ENCODE peak calls at places on chromosome 10, in ten cellular contexts. T is Peyer's patch; N is cardiac muscle cell; E is Panc1; X is CD8-positive, alpha-beta T cell; R is suprapubic skin; J is cardiac fibroblast; U is fibroblast of mammary gland; C is uterus; W is BJ. O is an unnamed sample.

GRCh38 chr10:61173450-61173849 is 229.5 kb upstream of the RHOBTB1 start:
- DNase-seq in T (no peak), N (no peak), E (no peak), X (no peak), R (no peak), J (no peak), U (no peak), C (no peak), W (no peak), O (no peak)

GRCh38 chr10:131213651-131214505 is 97.6 kb downstream of the TCERG1L start:
- DNase-seq in T (peak; percentile 28), N (no peak), E (no peak), X (no peak), R (peak; percentile 29), J (no peak), U (no peak), C (peak; percentile 1), W (no peak), O (no peak)

GRCh38 chr10:62381385-62382102 is 7.4 kb downstream of the ZNF365 start:
- DNase-seq in T (no peak), N (no peak), E (no peak), X (no peak), R (no peak), J (no peak), U (no peak), C (no peak), W (no peak), O (no peak)

GRCh38 chr10:49585387-49585786 is 24.7 kb upstream of the SLC18A3 start:
- DNase-seq in T (no peak), N (no peak), E (no peak), X (no peak), R (no peak), J (no peak), U (no peak), C (no peak), W (no peak), O (no peak)

GRCh38 chr10:3807928-3808496 is 23.0 kb upstream of the KLF6 start:
- DNase-seq in T (no peak), N (no peak), E (no peak), X (no peak), R (no peak), J (no peak), U (no peak), C (no peak), W (no peak), O (no peak)

GRCh38 chr10:86225098-86225782 is 141.4 kb downstream of the GRID1 start:
- DNase-seq in T (no peak), N (no peak), E (no peak), X (no peak), R (no peak), J (peak; percentile 19), U (peak; percentile 73), C (no peak), W (peak; percentile 26), O (no peak)

GRCh38 chr10:6301482-6302083 is 98.9 kb downstream of the PFKFB3 start:
- DNase-seq in T (no peak), N (no peak), E (no peak), X (no peak), R (no peak), J (no peak), U (peak; percentile 19), C (no peak), W (no peak), O (no peak)

GRCh38 chr10:125985557-125986246 is 89.3 kb downstream of the FANK1 start:
- DNase-seq in T (no peak), N (no peak), E (no peak), X (no peak), R (no peak), J (no peak), U (peak; percentile 30), C (no peak), W (no peak), O (no peak)

GRCh38 chr10:52768114-52768532 is 4.5 kb downstream of the MBL2 start:
- DNase-seq in T (no peak), N (no peak), E (no peak), X (no peak), R (no peak), J (no peak), U (no peak), C (no peak), W (no peak), O (no peak)

GRCh38 chr10:103265712-103266329 is 11.1 kb upstream of the INA start:
- DNase-seq in T (peak; percentile 54), N (peak; percentile 91), E (no peak), X (no peak), R (no peak), J (peak; percentile 83), U (peak; percentile 76), C (peak; percentile 41), W (no peak), O (no peak)

GRCh38 chr10:126252884-126253612 is 135.2 kb downstream of the ADAM12 start:
- DNase-seq in T (no peak), N (no peak), E (peak; percentile 17), X (no peak), R (no peak), J (peak; percentile 95), U (peak; percentile 100), C (peak; percentile 83), W (peak; percentile 99), O (peak; percentile 10)

GRCh38 chr10:15695852-15696251 is 23.9 kb downstream of the ITGA8 start:
- DNase-seq in T (no peak), N (peak; percentile 3), E (no peak), X (no peak), R (no peak), J (no peak), U (no peak), C (no peak), W (no peak), O (peak; percentile 11)

DNA sequence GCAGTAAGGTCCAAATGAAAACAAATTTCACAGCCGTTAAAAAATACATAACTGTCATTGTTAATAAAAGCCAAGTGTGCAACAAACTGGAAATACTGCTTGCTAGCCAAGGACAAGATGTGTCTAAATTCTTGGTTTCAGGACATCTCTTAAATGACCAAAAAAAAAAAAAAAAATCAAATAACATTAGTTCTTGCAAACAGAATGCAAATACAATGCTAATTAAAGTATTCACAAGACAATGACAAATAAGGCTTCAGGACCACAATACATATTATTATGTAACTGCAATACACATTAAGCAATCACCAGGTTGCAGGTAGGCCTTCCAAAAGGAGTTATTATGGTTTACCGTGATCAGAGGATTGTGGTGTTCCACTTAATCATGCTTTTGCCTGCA is 3.6 kb downstream of the ARHGAP21 start:
- DNase-seq in T (no peak), N (no peak), E (no peak), X (no peak), R (no peak), J (no peak), U (no peak), C (no peak), W (no peak), O (no peak)
- H3K4me3 ChIP-seq in T (no peak overlapping the region), N (peak overlapping the region; percentile 88), E (peak overlapping the region; percentile 77), X (no peak overlapping the region), R (peak overlapping the region; percentile 76), J (peak overlapping the region; percentile 66), U (peak overlapping the region; percentile 80), C (no peak overlapping the region), W (peak overlapping the region; percentile 57), O (peak overlapping the region; percentile 3)

DNA sequence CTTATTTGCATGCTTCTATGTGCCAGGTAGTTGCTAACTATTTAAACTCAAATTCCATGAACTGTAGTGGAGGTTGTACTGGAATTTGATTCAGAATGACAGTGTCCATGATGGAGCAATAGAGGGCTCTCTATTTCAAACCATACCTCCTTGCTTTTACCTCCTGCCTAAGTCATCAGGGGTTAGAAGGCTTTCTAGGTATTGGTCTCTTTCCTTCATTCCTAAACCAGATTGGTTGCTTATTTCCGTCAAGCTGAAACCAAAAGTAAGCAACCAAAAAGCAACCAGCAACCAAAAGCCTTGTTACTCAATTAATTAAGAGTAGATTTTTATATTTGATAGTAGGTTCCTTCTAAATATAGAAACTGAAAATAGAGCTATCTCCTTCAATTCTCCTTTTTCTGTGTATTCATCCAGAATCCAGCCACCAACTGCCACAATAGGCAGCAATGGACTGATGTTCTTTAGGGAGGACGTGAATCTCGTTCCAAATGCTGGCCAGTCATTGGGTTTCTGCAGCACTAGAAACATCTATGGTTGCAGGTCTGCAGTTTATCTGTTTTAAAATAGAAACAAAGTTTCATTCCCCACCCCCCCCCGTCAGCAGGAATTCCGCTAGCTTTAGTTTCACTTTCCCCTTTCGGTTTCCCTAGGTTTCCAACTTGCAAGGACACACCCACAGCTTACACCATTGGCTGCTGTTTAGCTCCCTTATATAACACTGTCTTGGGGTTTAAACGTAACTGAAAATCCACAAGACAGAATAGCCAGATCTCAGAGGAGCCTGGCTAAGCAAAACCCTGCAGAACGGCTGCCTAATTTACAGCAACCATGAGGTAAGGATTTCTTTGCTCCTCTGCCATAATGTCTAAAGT is at the start of gene IFIT1:
- DNase-seq in T (peak; percentile 83), N (peak; percentile 86), E (no peak), X (no peak), R (no peak), J (peak; percentile 96), U (peak; percentile 90), C (peak; percentile 82), W (peak; percentile 71), O (peak; percentile 38)
- TF ChIP-seq CTCF in T (no peak), N (no peak), E (peak; percentile 25), X (no peak), R (no peak), J (no peak), U (no peak), C (no peak), W (no peak), O (peak; percentile 16)

DNA sequence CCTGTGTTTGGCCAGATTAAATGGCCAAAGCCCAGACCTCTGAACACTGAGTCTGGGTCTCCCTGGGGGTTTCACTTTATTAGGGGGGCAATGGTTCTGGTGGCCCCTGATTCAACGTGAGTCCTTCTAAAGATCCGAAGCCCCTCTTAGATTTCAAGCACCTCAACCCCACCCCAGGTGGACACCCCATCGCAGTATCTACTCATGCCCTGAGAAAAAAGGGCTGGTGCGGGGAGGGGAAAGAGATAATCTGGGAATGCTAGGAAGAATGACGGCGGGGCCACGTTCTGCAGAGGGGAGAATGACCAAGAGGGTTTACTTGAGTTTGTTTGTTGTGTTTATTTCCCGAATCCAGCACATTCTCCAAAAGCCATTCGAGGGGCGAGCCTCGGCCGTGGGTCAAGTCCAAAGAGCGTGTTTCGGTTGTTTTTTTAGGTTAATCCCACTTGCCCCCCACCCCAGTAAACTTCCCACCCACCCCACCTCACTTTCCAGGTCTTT is 832 bp downstream of the PDLIM1 start:
- DNase-seq in T (peak; percentile 48), N (no peak), E (no peak), X (no peak), R (no peak), J (no peak), U (no peak), C (no peak), W (no peak), O (no peak)
- H3K4me3 ChIP-seq in T (peak overlapping the region; percentile 79), N (peak overlapping the region; percentile 99), E (peak overlapping the region; percentile 83), X (no peak overlapping the region), R (peak overlapping the region; percentile 87), J (peak overlapping the region; percentile 97), U (peak overlapping the region; percentile 79), C (peak overlapping the region; percentile 83), W (peak overlapping the region; percentile 95), O (peak overlapping the region; percentile 69)

DNA sequence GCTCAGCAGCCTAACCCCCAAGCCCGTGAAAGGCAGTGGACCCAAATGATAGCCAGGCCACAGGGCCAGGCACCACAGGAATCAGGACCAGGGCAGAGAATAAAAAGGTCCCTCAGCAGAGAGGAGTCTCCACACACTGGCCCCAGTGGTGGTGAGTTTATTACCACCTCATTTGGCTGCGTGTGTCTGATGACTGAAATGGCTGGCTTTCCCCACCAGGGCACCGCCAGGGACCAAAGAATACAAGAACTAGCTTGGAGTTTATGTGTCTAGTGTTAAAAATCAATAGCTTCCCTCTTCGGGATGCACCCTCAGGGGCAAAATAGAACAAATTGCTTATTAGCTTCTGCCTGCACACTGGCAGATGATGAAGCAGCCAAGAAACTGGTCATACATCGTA is 223.8 kb upstream of the ZMIZ1 start:
- DNase-seq in T (no peak), N (no peak), E (no peak), X (no peak), R (no peak), J (no peak), U (no peak), C (no peak), W (no peak), O (no peak)
- TF ChIP-seq CTCF in T (no peak), N (no peak), E (no peak), X (no peak), R (no peak), J (no peak), U (no peak), C (no peak), W (no peak), O (no peak)